ENCODE peak calls at places on chromosomes 2 and 18, in eight cellular contexts. One of them, this sample, is unnamed.

GRCh38 chr2:10042301-10043161 is 819 bp upstream of the KLF11 start:
- DNase-seq in heart right ventricle: peak
- DNase-seq in HEK293T: peak
- DNase-seq in mesendoderm: peak
- DNase-seq in nephron progenitor cell: peak
- DNase-seq in Kasumi-1: peak
- DNase-seq in GM19239: no peak
- DNase-seq in uterus: peak
- DNase-seq in this sample: peak

GRCh38 chr2:46816151-46816845 is 99.3 kb downstream of the MCFD2 start:
- DNase-seq in heart right ventricle: no peak
- DNase-seq in HEK293T: no peak
- DNase-seq in mesendoderm: no peak
- DNase-seq in nephron progenitor cell: no peak
- DNase-seq in Kasumi-1: no peak
- DNase-seq in GM19239: no peak
- DNase-seq in uterus: no peak
- DNase-seq in this sample: no peak

GRCh38 chr2:190947711-190948251 is 66.2 kb downstream of the STAT1 start:
- DNase-seq in heart right ventricle: no peak
- DNase-seq in HEK293T: no peak
- DNase-seq in mesendoderm: peak
- DNase-seq in nephron progenitor cell: no peak
- DNase-seq in Kasumi-1: peak
- DNase-seq in GM19239: no peak
- DNase-seq in uterus: no peak
- DNase-seq in this sample: peak

GRCh38 chr2:127541849-127542630 is 6.6 kb downstream of the MYO7B start:
- DNase-seq in heart right ventricle: no peak
- DNase-seq in HEK293T: no peak
- DNase-seq in mesendoderm: peak
- DNase-seq in nephron progenitor cell: no peak
- DNase-seq in Kasumi-1: no peak
- DNase-seq in GM19239: no peak
- DNase-seq in uterus: peak
- DNase-seq in this sample: peak

GRCh38 chr2:169933124-169933711 is 106.0 kb downstream of the UBR3 start:
- DNase-seq in heart right ventricle: no peak
- DNase-seq in HEK293T: peak
- DNase-seq in mesendoderm: peak
- DNase-seq in nephron progenitor cell: no peak
- DNase-seq in Kasumi-1: peak
- DNase-seq in GM19239: peak
- DNase-seq in uterus: no peak
- DNase-seq in this sample: peak

GRCh38 chr2:74191596-74192380 is 6.6 kb upstream of the MTHFD2 start:
- DNase-seq in heart right ventricle: no peak
- DNase-seq in HEK293T: no peak
- DNase-seq in mesendoderm: no peak
- DNase-seq in nephron progenitor cell: no peak
- DNase-seq in Kasumi-1: no peak
- DNase-seq in GM19239: no peak
- DNase-seq in uterus: no peak
- DNase-seq in this sample: no peak

GRCh38 chr18:40685241-40685640 is 1269.8 kb upstream of the PIK3C3 start:
- DNase-seq in heart right ventricle: no peak
- DNase-seq in HEK293T: no peak
- DNase-seq in mesendoderm: no peak
- DNase-seq in nephron progenitor cell: no peak
- DNase-seq in Kasumi-1: no peak
- DNase-seq in GM19239: no peak
- DNase-seq in uterus: no peak
- DNase-seq in this sample: no peak

GRCh38 chr2:104656496-104657310 is 197.2 kb upstream of the POU3F3 start:
- DNase-seq in heart right ventricle: peak
- DNase-seq in HEK293T: peak
- DNase-seq in mesendoderm: peak
- DNase-seq in nephron progenitor cell: peak
- DNase-seq in Kasumi-1: peak
- DNase-seq in GM19239: no peak
- DNase-seq in uterus: no peak
- DNase-seq in this sample: no peak

GRCh38 chr2:169891593-169892298 is 64.5 kb downstream of the UBR3 start:
- DNase-seq in heart right ventricle: no peak
- DNase-seq in HEK293T: no peak
- DNase-seq in mesendoderm: no peak
- DNase-seq in nephron progenitor cell: no peak
- DNase-seq in Kasumi-1: no peak
- DNase-seq in GM19239: no peak
- DNase-seq in uterus: no peak
- DNase-seq in this sample: no peak

GRCh38 chr2:241638063-241638660 is 669 bp downstream of the ATG4B start:
- DNase-seq in heart right ventricle: no peak
- DNase-seq in HEK293T: no peak
- DNase-seq in mesendoderm: no peak
- DNase-seq in nephron progenitor cell: no peak
- DNase-seq in Kasumi-1: no peak
- DNase-seq in GM19239: peak
- DNase-seq in uterus: no peak
- DNase-seq in this sample: peak